ENCODE peak calls at places on chromosomes 11 and 22, in eight cellular contexts. Q is left cardiac atrium; B is activated T-helper 1 cell treated with anti-CD3 and anti-CD28 coated beads, Interleukin-12 subunit alpha, Interleukin-12 subunit beta, Interleukin-2, Interleukin-4 antibody, amounts not matched to agents 30 ng/mL and 10 ng/mL and 1 ng/mL, durations not matched to agents 14 hours and 24 hours and 36 hours; G is NCI-H1417; O is Calu3; Y is Karpas-422; R is GM04504; A is HTR-8/SVneo. Z is an unnamed sample.

GRCh38 chr11:122309262-122309925 is 193.4 kb upstream of the BLID start:
- DNase-seq in Q (peak), R (no peak), G (no peak), A (no peak), Y (no peak), B (no peak), O (no peak), Z (no peak)

GRCh38 chr22:47394504-47395440 is 632.3 kb downstream of the TBC1D22A start:
- DNase-seq in R (no peak), Y (no peak), A (no peak), Q (no peak), G (no peak), B (no peak), O (no peak), Z (no peak)

GRCh38 chr11:114026355-114026754 is 33.2 kb upstream of the ZBTB16 start:
- DNase-seq in G (no peak), Y (peak), Q (no peak), A (no peak), B (no peak), O (no peak), R (no peak), Z (no peak)

GRCh38 chr11:63769044-63769718 is 606 bp upstream of the ZFTA start:
- DNase-seq in Q (peak), O (peak), G (peak), Y (peak), A (peak), R (no peak), B (peak), Z (no peak)

GRCh38 chr22:41217553-41218157 is 12.5 kb downstream of the L3MBTL2 start:
- DNase-seq in R (peak), O (no peak), Q (peak), B (peak), Y (no peak), G (peak), A (no peak), Z (no peak)

GRCh38 chr11:97078443-97078842 is 688.6 kb downstream of the JRKL start:
- DNase-seq in A (no peak), O (no peak), R (no peak), Q (no peak), G (no peak), Y (no peak), B (no peak), Z (no peak)

GRCh38 chr22:35642305-35642741 is 5.9 kb upstream of the APOL6 start:
- DNase-seq in Q (no peak), R (no peak), A (no peak), G (no peak), B (no peak), Y (no peak), O (no peak), Z (no peak)

GRCh38 chr11:57761301-57762234 is at the start of gene CTNND1:
- DNase-seq in Q (peak), A (peak), O (peak), R (peak), B (no peak), G (no peak), Y (no peak), Z (peak)

GRCh38 chr11:69545976-69546617 is 64.6 kb downstream of the LINC01488 start:
- DNase-seq in Y (no peak), R (no peak), O (no peak), Q (peak), A (no peak), B (no peak), G (no peak), Z (no peak)